ENCODE peak calls at places on chromosomes 11 and 22, in seven cellular contexts. Y is hepatocyte, B is K562, Q is fibroblast of lung, V is heart left ventricle, M is lung, D is tibial nerve. L is an unnamed sample.

GRCh38 chr11:101523634-101524260 is 60.1 kb downstream of the TRPC6 start:
- DNase-seq in D (no peak), V (no peak), Y (no peak), Q (no peak), M (no peak), B (no peak), L (no peak)

GRCh38 chr22:20436309-20437252 is 1.0 kb downstream of the SCARF2 start:
- DNase-seq in B (peak), Q (peak), D (no peak), V (no peak), Y (peak), M (no peak), L (peak)

GRCh38 chr11:61840371-61840770 is 12.3 kb downstream of the FADS2 start:
- DNase-seq in D (no peak), Q (no peak), M (no peak), B (no peak), V (no peak), Y (no peak), L (no peak)

GRCh38 chr11:117221775-117222517 is 9.9 kb downstream of the PCSK7 start:
- DNase-seq in V (peak), Y (no peak), B (no peak), M (no peak), D (peak), Q (peak), L (peak)

GRCh38 chr11:71247551-71248250 is 4.7 kb downstream of the SHANK2 start:
- DNase-seq in Y (no peak), D (no peak), B (no peak), M (no peak), V (no peak), Q (no peak), L (no peak)

GRCh38 chr11:109728056-109728455 is 306.1 kb downstream of the C11orf87 start:
- DNase-seq in M (no peak), Q (no peak), D (no peak), Y (peak), V (no peak), B (no peak), L (no peak)

GRCh38 chr22:35219012-35219411 is 38.3 kb upstream of the HMGXB4 start:
- DNase-seq in M (no peak), Y (no peak), B (peak), V (no peak), D (no peak), Q (no peak), L (no peak)

GRCh38 chr11:69911310-69912160 is 92.3 kb upstream of the FGF3 start:
- DNase-seq in D (no peak), B (no peak), Y (no peak), M (no peak), V (no peak), Q (no peak), L (no peak)

GRCh38 chr11:11035331-11035730 is 177.5 kb upstream of the ZBED5 start:
- DNase-seq in Q (no peak), B (no peak), V (no peak), D (no peak), Y (no peak), M (no peak), L (peak)

GRCh38 chr11:1760351-1761109 is 3.2 kb downstream of the CTSD start:
- DNase-seq in V (peak), Q (peak), D (peak), B (peak), M (no peak), Y (no peak), L (peak)

GRCh38 chr11:8031248-8032115 is 44.3 kb downstream of the EIF3F start:
- DNase-seq in V (no peak), B (no peak), Y (no peak), D (no peak), M (peak), Q (no peak), L (no peak)

GRCh38 chr22:29080061-29080975 is 7.5 kb downstream of the KREMEN1 start:
- DNase-seq in Q (no peak), V (no peak), D (peak), M (no peak), Y (no peak), B (no peak), L (no peak)

GRCh38 chr22:33101550-33101949 is 43.4 kb upstream of the SYN3 start:
- DNase-seq in M (no peak), D (no peak), Y (no peak), V (no peak), B (no peak), Q (no peak), L (peak)

GRCh38 chr11:106668147-106668546 is 350.1 kb downstream of the GUCY1A2 start:
- DNase-seq in M (no peak), D (no peak), V (no peak), Q (peak), B (no peak), Y (no peak), L (no peak)

GRCh38 chr22:19729507-19729906 is 6.2 kb downstream of the GP1BB start:
- DNase-seq in Q (no peak), D (no peak), V (no peak), B (no peak), M (no peak), Y (no peak), L (no peak)

GRCh38 chr22:33271390-33272161 is 213.4 kb upstream of the SYN3 start:
- DNase-seq in M (no peak), D (no peak), V (peak), B (no peak), Q (peak), Y (no peak), L (peak)

GRCh38 chr11:102111011-102111786 is 952 bp downstream of the YAP1 start:
- DNase-seq in B (no peak), D (peak), V (peak), Q (peak), Y (peak), M (peak), L (peak)

GRCh38 chr11:118290923-118291322 is 13.6 kb upstream of the CD3E start:
- DNase-seq in V (no peak), Y (peak), M (peak), D (no peak), B (peak), Q (no peak), L (peak)

GRCh38 chr11:117600261-117600783 is 196.7 kb downstream of the DSCAML1 start:
- DNase-seq in M (no peak), D (no peak), Q (no peak), V (no peak), B (no peak), Y (no peak), L (no peak)

GRCh38 chr22:46708766-46709330 is 29.2 kb downstream of the CERK start:
- DNase-seq in D (no peak), V (no peak), Q (no peak), B (no peak), Y (no peak), M (no peak), L (no peak)

GRCh38 chr11:110121204-110121603 is 28.0 kb downstream of the ZC3H12C start:
- DNase-seq in Q (peak), M (no peak), D (no peak), V (no peak), B (no peak), Y (no peak), L (peak)

GRCh38 chr11:73397468-73398131 is 21.4 kb downstream of the RELT start:
- DNase-seq in Q (no peak), M (no peak), V (no peak), Y (no peak), B (no peak), D (peak), L (no peak)

GRCh38 chr11:47177229-47177845 is 658 bp upstream of the ARFGAP2 start:
- DNase-seq in D (peak), M (peak), V (peak), B (peak), Q (peak), Y (peak), L (peak)

GRCh38 chr22:49515486-49515885 is 312.2 kb downstream of the BRD1 start:
- DNase-seq in M (no peak), Y (peak), V (no peak), B (no peak), D (no peak), Q (no peak), L (no peak)

GRCh38 chr22:50186789-50187523 is 1.2 kb downstream of the TRABD start:
- DNase-seq in B (peak), D (no peak), V (no peak), Q (peak), Y (peak), M (no peak), L (no peak)

GRCh38 chr22:49333206-49333605 is 494.5 kb downstream of the BRD1 start:
- DNase-seq in Q (no peak), D (no peak), M (peak), B (no peak), Y (no peak), V (no peak), L (no peak)

GRCh38 chr11:98711011-98711410 is 309.7 kb upstream of the CNTN5 start:
- DNase-seq in M (no peak), Y (no peak), D (no peak), Q (no peak), B (no peak), V (no peak), L (no peak)

GRCh38 chr22:47632646-47633045 is 870.2 kb downstream of the TBC1D22A start:
- DNase-seq in D (no peak), Y (no peak), V (no peak), Q (no peak), B (no peak), M (peak), L (no peak)

GRCh38 chr22:46638601-46639431 is 18.6 kb downstream of the GRAMD4 start:
- DNase-seq in Y (peak), V (no peak), D (no peak), Q (peak), B (no peak), M (no peak), L (peak)

GRCh38 chr22:38706101-38706884 is 549 bp downstream of the GTPBP1 start:
- DNase-seq in B (no peak), M (peak), Q (peak), V (peak), D (no peak), Y (peak), L (peak)

GRCh38 chr22:22748297-22748743 is 103.9 kb downstream of the GGTLC2 start:
- DNase-seq in M (peak), Y (peak), D (peak), B (peak), V (no peak), Q (peak), L (peak)

GRCh38 chr11:102664001-102664752 is 39.0 kb upstream of the MMP20 start:
- DNase-seq in Y (no peak), Q (no peak), V (no peak), D (no peak), M (no peak), B (peak), L (no peak)

GRCh38 chr11:12186683-12187082 is 76.3 kb downstream of the MICAL2 start:
- DNase-seq in B (no peak), Q (no peak), D (no peak), M (no peak), Y (no peak), V (no peak), L (no peak)

GRCh38 chr11:62514151-62514550 is 32.5 kb downstream of the AHNAK start:
- DNase-seq in V (no peak), B (no peak), Q (no peak), M (no peak), Y (no peak), D (no peak), L (no peak)

GRCh38 chr11:88344869-88345268 is 7.3 kb upstream of the CTSC start:
- DNase-seq in Y (no peak), B (no peak), Q (no peak), M (no peak), V (no peak), D (no peak), L (no peak)

DNA sequence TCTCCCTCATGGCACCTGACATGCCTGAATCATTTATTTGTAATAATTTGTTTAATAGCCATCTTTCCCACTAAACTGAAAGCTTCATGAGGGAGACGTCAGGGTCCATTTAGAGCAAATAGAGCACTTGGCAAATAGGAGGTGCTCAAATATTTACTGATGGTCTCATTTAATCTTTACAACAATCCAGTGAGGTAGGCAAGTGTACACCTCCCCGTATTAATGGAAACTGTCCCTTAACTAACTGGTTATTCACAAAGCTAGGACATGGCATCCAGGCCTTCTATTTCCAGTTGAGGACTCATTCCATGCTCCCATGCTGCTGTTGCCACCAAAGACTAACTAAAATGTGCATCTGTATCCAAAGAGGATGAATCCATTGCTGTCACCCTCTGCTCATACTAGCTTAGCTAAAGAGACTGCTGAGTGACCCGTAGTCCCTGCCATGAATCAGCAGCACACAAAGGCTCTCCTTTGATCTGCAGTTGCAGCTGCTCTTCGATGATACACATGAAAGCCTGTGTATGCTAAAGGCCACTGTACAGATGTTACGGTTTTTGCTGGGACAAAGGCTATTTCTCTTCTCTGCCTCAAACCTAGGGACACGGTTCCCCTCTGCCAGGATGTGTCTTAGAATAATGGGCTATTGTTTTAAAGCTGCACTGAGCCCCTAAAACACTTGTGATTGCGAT is 82.6 kb downstream of the RAB30 start:
- DNase-seq in Q (peak), M (no peak), Y (peak), V (no peak), B (peak), D (no peak), L (no peak)
- TF ChIP-seq CTCF in Q (no peak), M (no peak), Y (no peak), V (no peak), B (no peak), D (no peak), L (no peak)

GRCh38 chr22:41305646-41306045 is 4.3 kb downstream of the ZC3H7B start:
- DNase-seq in M (no peak), D (no peak), V (no peak), B (no peak), Q (peak), Y (no peak), L (no peak)
- H3K27ac ChIP-seq in M (peak), D (no peak), V (no peak), B (peak), Q (no peak), Y (no peak), L (no peak)

GRCh38 chr22:41952713-41953112 is 763 bp downstream of the SMIM45 start:
- DNase-seq in Y (no peak), D (no peak), M (no peak), B (no peak), Q (no peak), V (no peak), L (no peak)

GRCh38 chr22:41963453-41964105 is 5.7 kb upstream of the SEPTIN3 start:
- DNase-seq in Q (peak), B (no peak), M (peak), V (no peak), D (no peak), Y (no peak), L (no peak)

DNA sequence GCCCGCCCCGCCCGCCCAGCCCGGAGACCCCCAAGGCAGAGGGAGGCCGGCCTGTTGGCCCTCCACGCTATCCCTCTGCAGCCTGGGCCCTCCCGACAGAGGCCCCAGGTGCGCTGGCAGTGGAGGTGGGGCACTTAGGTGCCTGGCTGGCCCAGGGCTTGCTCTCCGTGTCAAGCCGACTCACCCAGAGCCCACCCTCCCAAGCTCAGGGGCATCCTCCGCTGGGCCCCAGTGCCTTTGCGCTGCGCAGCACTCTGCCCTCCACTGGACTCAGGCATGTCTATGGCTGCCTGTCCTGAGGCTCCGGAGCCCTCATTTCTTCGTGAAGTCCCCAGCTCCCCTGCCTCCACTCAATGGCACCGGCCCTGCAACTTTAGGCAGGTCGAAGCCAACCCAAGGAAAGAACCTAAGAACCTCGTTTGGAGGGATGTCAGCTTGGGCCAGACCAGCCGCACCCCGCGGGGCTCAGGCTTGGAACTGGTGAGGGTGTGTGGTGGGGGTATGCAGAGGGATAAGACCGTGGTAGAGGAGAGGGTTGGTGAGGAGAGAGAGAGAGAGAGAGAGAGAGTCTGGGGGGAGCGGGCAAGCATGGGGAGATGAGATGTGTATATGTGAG is 6.1 kb downstream of the SMIM45 start:
- DNase-seq in Q (no peak), Y (no peak), B (no peak), D (no peak), V (no peak), M (no peak), L (no peak)
- TF ChIP-seq CTCF in Q (no peak), Y (no peak), B (no peak), D (no peak), V (no peak), M (no peak), L (no peak)

GRCh38 chr11:95084509-95084908 is 5.1 kb upstream of the ENDOD1 start:
- DNase-seq in M (no peak), V (no peak), Y (no peak), Q (no peak), B (peak), D (no peak), L (no peak)

GRCh38 chr11:95082576-95083001 is 7.1 kb upstream of the ENDOD1 start:
- DNase-seq in Y (no peak), D (no peak), V (no peak), Q (no peak), B (no peak), M (no peak), L (no peak)

GRCh38 chr11:95078526-95078925 is 11.1 kb upstream of the ENDOD1 start:
- DNase-seq in Y (no peak), B (no peak), M (no peak), D (no peak), Q (no peak), V (no peak), L (no peak)

GRCh38 chr11:95081010-95081409 is 8.6 kb upstream of the ENDOD1 start:
- DNase-seq in Y (no peak), B (no peak), M (no peak), D (no peak), Q (no peak), V (no peak), L (no peak)

DNA sequence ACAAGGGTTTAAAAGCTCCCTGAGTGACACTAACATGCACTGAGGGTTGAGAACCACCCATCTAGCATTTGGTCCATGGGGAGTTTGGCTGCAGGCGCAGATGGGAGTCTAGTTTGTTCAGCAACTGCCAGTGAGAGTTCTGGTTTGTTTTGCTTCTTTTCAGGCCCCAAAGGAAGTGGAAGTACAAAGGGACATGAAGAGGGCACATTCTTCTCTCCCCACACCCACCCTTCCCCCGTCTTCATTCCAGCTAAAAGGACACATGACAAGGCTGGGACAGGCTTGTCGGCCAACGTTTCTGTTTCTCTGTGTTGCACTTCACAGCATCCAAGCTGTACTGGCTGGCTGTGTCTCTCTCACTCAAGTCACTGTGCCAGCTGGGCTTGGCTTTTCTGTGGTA is 8.2 kb upstream of the ENDOD1 start:
- DNase-seq in D (peak), Q (peak), M (no peak), B (no peak), V (peak), Y (no peak), L (no peak)
- H3K27ac ChIP-seq in D (peak), Q (no peak), M (peak), B (no peak), V (peak), Y (no peak), L (no peak)

GRCh38 chr11:6258141-6258540 is 1.5 kb upstream of the CCKBR start:
- DNase-seq in V (no peak), D (no peak), B (no peak), M (no peak), Q (no peak), Y (no peak), L (no peak)

GRCh38 chr11:6263664-6264063 is 4.0 kb downstream of the CCKBR start:
- DNase-seq in D (no peak), M (no peak), Q (no peak), V (no peak), Y (no peak), B (no peak), L (no peak)

GRCh38 chr11:6260207-6260726 is 629 bp downstream of the CCKBR start:
- DNase-seq in M (no peak), D (no peak), B (no peak), V (no peak), Y (no peak), Q (no peak), L (no peak)

GRCh38 chr11:6258571-6258998 is 1.1 kb upstream of the CCKBR start:
- DNase-seq in D (no peak), M (no peak), V (no peak), Y (peak), B (no peak), Q (no peak), L (no peak)

GRCh38 chr11:6259638-6260019 is at the start of gene CCKBR:
- DNase-seq in Y (peak), B (no peak), M (no peak), V (no peak), D (no peak), Q (no peak), L (no peak)
- TF ChIP-seq CTCF in Y (no peak), B (no peak), M (no peak), V (no peak), D (no peak), Q (no peak), L (no peak)

DNA sequence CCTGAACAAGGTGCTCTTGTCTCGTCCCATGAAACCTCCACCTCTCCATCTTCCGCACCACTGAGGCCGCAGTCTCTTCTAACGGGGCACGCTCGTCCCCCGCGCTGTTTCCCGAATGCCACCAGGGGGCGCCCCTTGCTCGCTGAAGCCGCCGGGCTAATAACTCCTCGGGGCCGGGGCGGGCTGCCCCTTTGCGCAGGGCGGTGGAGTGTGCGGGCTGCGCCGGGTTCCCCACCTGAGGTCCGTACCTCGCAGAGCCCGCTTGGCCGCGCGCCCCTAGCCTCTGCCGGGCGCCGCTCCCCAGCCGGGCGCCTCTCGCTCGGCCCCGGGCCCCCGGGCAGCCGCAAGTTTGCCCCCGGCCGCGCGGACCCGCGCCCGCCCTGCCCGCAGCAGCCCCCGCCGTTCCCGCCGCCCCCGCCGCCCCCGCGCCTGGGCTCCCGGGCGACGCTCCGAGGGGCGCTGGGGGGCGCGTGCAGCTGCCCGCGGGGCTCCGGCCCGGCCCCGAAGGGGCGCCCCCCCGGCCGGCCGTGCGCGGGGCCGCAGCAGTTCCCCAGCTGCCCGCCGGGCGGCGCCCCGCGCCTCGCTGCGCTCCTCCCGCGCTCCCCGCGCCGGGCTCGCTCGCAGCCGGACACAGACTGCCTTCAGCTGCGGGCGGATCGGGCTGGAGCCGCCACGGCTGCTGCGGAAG is at the start of gene GRIK4:
- DNase-seq in Q (peak), B (peak), D (peak), Y (peak), V (peak), M (peak), L (peak)
- H3K27ac ChIP-seq in Q (no peak), B (no peak), D (no peak), Y (no peak), V (no peak), M (no peak), L (no peak)

GRCh38 chr11:121550247-121551132 is 97.7 kb upstream of the SORL1-AS1 start:
- DNase-seq in Y (no peak), Q (no peak), B (no peak), D (no peak), V (no peak), M (no peak), L (no peak)
- TF ChIP-seq CTCF in Y (no peak), Q (no peak), B (no peak), D (no peak), V (no peak), M (no peak), L (no peak)

L was measured in cardiac muscle cell.